ENCODE peak calls at places on chromosomes 7 and 10, in six cellular contexts. One of them, this sample, is unnamed.

GRCh38 chr10:24912214-24912613 is 40.2 kb downstream of the PRTFDC1 start:
- DNase-seq in tibial nerve: no peak
- DNase-seq in breast epithelium: no peak
- DNase-seq in GM23338: no peak
- DNase-seq in esophagus muscularis mucosa: no peak
- DNase-seq in naive thymus-derived CD4-positive, alpha-beta T cell: no peak
- DNase-seq in this sample: no peak

GRCh38 chr10:52653510-52653909 is 119.1 kb downstream of the MBL2 start:
- DNase-seq in tibial nerve: no peak
- DNase-seq in breast epithelium: no peak
- DNase-seq in GM23338: no peak
- DNase-seq in esophagus muscularis mucosa: no peak
- DNase-seq in naive thymus-derived CD4-positive, alpha-beta T cell: no peak
- DNase-seq in this sample: no peak

GRCh38 chr7:53458636-53459035 is 423.2 kb downstream of the POM121L12 start:
- DNase-seq in tibial nerve: no peak
- DNase-seq in breast epithelium: no peak
- DNase-seq in GM23338: no peak
- DNase-seq in esophagus muscularis mucosa: no peak
- DNase-seq in naive thymus-derived CD4-positive, alpha-beta T cell: no peak
- DNase-seq in this sample: no peak

GRCh38 chr7:31202801-31203200 is 137.7 kb downstream of the NEUROD6 start:
- DNase-seq in tibial nerve: no peak
- DNase-seq in breast epithelium: no peak
- DNase-seq in GM23338: no peak
- DNase-seq in esophagus muscularis mucosa: no peak
- DNase-seq in naive thymus-derived CD4-positive, alpha-beta T cell: no peak
- DNase-seq in this sample: no peak

GRCh38 chr10:110773693-110774068 is 98.0 kb upstream of the PDCD4 start:
- DNase-seq in tibial nerve: no peak
- DNase-seq in breast epithelium: no peak
- DNase-seq in GM23338: no peak
- DNase-seq in esophagus muscularis mucosa: no peak
- DNase-seq in naive thymus-derived CD4-positive, alpha-beta T cell: no peak
- DNase-seq in this sample: no peak

GRCh38 chr10:71888623-71889387 is 37.8 kb upstream of the PSAP start:
- DNase-seq in tibial nerve: peak; percentile 87
- DNase-seq in breast epithelium: peak; percentile 56
- DNase-seq in GM23338: peak; percentile 82
- DNase-seq in esophagus muscularis mucosa: peak; percentile 97
- DNase-seq in naive thymus-derived CD4-positive, alpha-beta T cell: peak; percentile 45
- DNase-seq in this sample: peak; percentile 31

GRCh38 chr10:17882557-17882956 is 69.2 kb upstream of the SLC39A12 start:
- DNase-seq in tibial nerve: peak; percentile 28
- DNase-seq in breast epithelium: no peak
- DNase-seq in GM23338: no peak
- DNase-seq in esophagus muscularis mucosa: no peak
- DNase-seq in naive thymus-derived CD4-positive, alpha-beta T cell: no peak
- DNase-seq in this sample: no peak

GRCh38 chr10:86749835-86750234 is 6.6 kb upstream of the BMPR1A start:
- DNase-seq in tibial nerve: no peak
- DNase-seq in breast epithelium: no peak
- DNase-seq in GM23338: no peak
- DNase-seq in esophagus muscularis mucosa: no peak
- DNase-seq in naive thymus-derived CD4-positive, alpha-beta T cell: no peak
- DNase-seq in this sample: no peak

GRCh38 chr10:88045544-88046415 is 182.4 kb downstream of the PTEN start:
- DNase-seq in tibial nerve: no peak
- DNase-seq in breast epithelium: no peak
- DNase-seq in GM23338: peak; percentile 24
- DNase-seq in esophagus muscularis mucosa: no peak
- DNase-seq in naive thymus-derived CD4-positive, alpha-beta T cell: no peak
- DNase-seq in this sample: no peak

GRCh38 chr10:123517376-123517775 is 148.8 kb upstream of the GPR26 start:
- DNase-seq in tibial nerve: no peak
- DNase-seq in breast epithelium: no peak
- DNase-seq in GM23338: no peak
- DNase-seq in esophagus muscularis mucosa: no peak
- DNase-seq in naive thymus-derived CD4-positive, alpha-beta T cell: no peak
- DNase-seq in this sample: no peak

GRCh38 chr7:47474937-47475879 is 106.7 kb downstream of the TNS3 start:
- DNase-seq in tibial nerve: peak; percentile 74
- DNase-seq in breast epithelium: peak; percentile 85
- DNase-seq in GM23338: peak; percentile 67
- DNase-seq in esophagus muscularis mucosa: no peak
- DNase-seq in naive thymus-derived CD4-positive, alpha-beta T cell: no peak
- DNase-seq in this sample: peak; percentile 94

GRCh38 chr10:23871211-23871610 is 337.7 kb upstream of the KIAA1217 start:
- DNase-seq in tibial nerve: no peak
- DNase-seq in breast epithelium: no peak
- DNase-seq in GM23338: peak; percentile 4
- DNase-seq in esophagus muscularis mucosa: no peak
- DNase-seq in naive thymus-derived CD4-positive, alpha-beta T cell: no peak
- DNase-seq in this sample: peak; percentile 47

GRCh38 chr10:23869548-23869947 is 339.4 kb upstream of the KIAA1217 start:
- DNase-seq in tibial nerve: no peak
- DNase-seq in breast epithelium: peak; percentile 57
- DNase-seq in GM23338: no peak
- DNase-seq in esophagus muscularis mucosa: no peak
- DNase-seq in naive thymus-derived CD4-positive, alpha-beta T cell: no peak
- DNase-seq in this sample: no peak

GRCh38 chr10:23870612-23871011 is 338.3 kb upstream of the KIAA1217 start:
- DNase-seq in tibial nerve: no peak
- DNase-seq in breast epithelium: no peak
- DNase-seq in GM23338: no peak
- DNase-seq in esophagus muscularis mucosa: no peak
- DNase-seq in naive thymus-derived CD4-positive, alpha-beta T cell: no peak
- DNase-seq in this sample: peak; percentile 18

GRCh38 chr10:23869996-23870395 is 338.9 kb upstream of the KIAA1217 start:
- DNase-seq in tibial nerve: no peak
- DNase-seq in breast epithelium: no peak
- DNase-seq in GM23338: no peak
- DNase-seq in esophagus muscularis mucosa: no peak
- DNase-seq in naive thymus-derived CD4-positive, alpha-beta T cell: no peak
- DNase-seq in this sample: no peak

GRCh38 chr10:23868121-23868520 is 340.8 kb upstream of the KIAA1217 start:
- DNase-seq in tibial nerve: no peak
- DNase-seq in breast epithelium: no peak
- DNase-seq in GM23338: no peak
- DNase-seq in esophagus muscularis mucosa: no peak
- DNase-seq in naive thymus-derived CD4-positive, alpha-beta T cell: no peak
- DNase-seq in this sample: no peak
- H3K4me3 ChIP-seq in tibial nerve: no peak overlapping the region
- H3K4me3 ChIP-seq in breast epithelium: no peak overlapping the region
- H3K4me3 ChIP-seq in GM23338: no peak overlapping the region
- H3K4me3 ChIP-seq in esophagus muscularis mucosa: no peak overlapping the region
- H3K4me3 ChIP-seq in naive thymus-derived CD4-positive, alpha-beta T cell: no peak overlapping the region
- H3K4me3 ChIP-seq in this sample: no peak overlapping the region

GRCh38 chr7:101169110-101169837 is 3.9 kb upstream of the VGF start:
- DNase-seq in tibial nerve: no peak
- DNase-seq in breast epithelium: no peak
- DNase-seq in GM23338: peak; percentile 48
- DNase-seq in esophagus muscularis mucosa: no peak
- DNase-seq in naive thymus-derived CD4-positive, alpha-beta T cell: no peak
- DNase-seq in this sample: no peak

GRCh38 chr7:101168412-101169049 is 3.2 kb upstream of the VGF start:
- DNase-seq in tibial nerve: no peak
- DNase-seq in breast epithelium: no peak
- DNase-seq in GM23338: peak; percentile 58
- DNase-seq in esophagus muscularis mucosa: no peak
- DNase-seq in naive thymus-derived CD4-positive, alpha-beta T cell: no peak
- DNase-seq in this sample: no peak

GRCh38 chr7:101166603-101166908 is 1.2 kb upstream of the VGF start:
- DNase-seq in tibial nerve: no peak
- DNase-seq in breast epithelium: no peak
- DNase-seq in GM23338: no peak
- DNase-seq in esophagus muscularis mucosa: no peak
- DNase-seq in naive thymus-derived CD4-positive, alpha-beta T cell: no peak
- DNase-seq in this sample: no peak

GRCh38 chr7:101166909-101167644 is 1.7 kb upstream of the VGF start:
- DNase-seq in tibial nerve: no peak
- DNase-seq in breast epithelium: no peak
- DNase-seq in GM23338: peak; percentile 98
- DNase-seq in esophagus muscularis mucosa: no peak
- DNase-seq in naive thymus-derived CD4-positive, alpha-beta T cell: no peak
- DNase-seq in this sample: no peak

GRCh38 chr7:101167645-101168411 is 2.5 kb upstream of the VGF start:
- DNase-seq in tibial nerve: no peak
- DNase-seq in breast epithelium: no peak
- DNase-seq in GM23338: no peak
- DNase-seq in esophagus muscularis mucosa: no peak
- DNase-seq in naive thymus-derived CD4-positive, alpha-beta T cell: no peak
- DNase-seq in this sample: no peak
- H3K4me3 ChIP-seq in tibial nerve: no peak overlapping the region
- H3K4me3 ChIP-seq in breast epithelium: no peak overlapping the region
- H3K4me3 ChIP-seq in GM23338: peak overlapping the region; percentile 76
- H3K4me3 ChIP-seq in esophagus muscularis mucosa: no peak overlapping the region
- H3K4me3 ChIP-seq in naive thymus-derived CD4-positive, alpha-beta T cell: no peak overlapping the region
- H3K4me3 ChIP-seq in this sample: no peak overlapping the region

DNA sequence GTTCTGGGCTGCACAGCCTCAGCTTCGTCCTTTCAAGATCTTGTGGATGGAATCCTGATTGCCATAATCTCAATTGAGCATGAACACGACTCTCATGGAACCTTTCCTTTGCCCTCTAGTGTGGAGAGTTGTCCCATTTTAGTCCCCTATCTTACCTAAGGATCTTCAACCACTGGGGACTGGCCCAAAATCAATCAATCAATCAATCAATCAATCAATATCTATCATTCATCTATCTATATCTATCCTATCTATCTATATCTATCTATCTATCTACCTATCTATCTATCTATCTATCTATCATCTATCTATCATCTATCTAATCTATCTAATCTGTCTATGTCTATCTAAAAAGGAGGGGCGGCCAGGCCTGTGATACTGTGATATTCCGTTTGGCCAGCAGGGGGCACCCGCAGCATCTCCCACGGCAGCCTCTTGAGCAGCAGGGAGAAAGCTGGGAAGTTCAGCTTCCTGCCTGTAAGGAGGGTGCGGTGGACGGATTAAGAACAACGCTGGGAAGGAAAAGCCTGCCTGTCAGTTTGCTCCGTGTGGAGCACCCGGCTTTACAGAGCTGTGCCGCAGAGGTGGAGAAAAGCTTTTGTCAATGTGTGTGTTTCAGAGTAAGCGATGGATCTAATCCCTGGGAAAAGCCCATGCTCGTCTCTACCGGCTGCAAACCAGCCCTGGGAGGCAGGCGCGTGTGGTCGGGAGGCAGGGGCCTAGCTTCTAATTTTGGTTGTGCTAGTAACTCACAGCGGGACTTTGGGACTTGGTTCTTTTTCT is 124.9 kb downstream of the SH2D4B start:
- DNase-seq in tibial nerve: peak; percentile 87
- DNase-seq in breast epithelium: peak; percentile 79
- DNase-seq in GM23338: peak; percentile 91
- DNase-seq in esophagus muscularis mucosa: no peak
- DNase-seq in naive thymus-derived CD4-positive, alpha-beta T cell: peak; percentile 56
- DNase-seq in this sample: peak; percentile 88
- H3K4me3 ChIP-seq in tibial nerve: no peak overlapping the region
- H3K4me3 ChIP-seq in breast epithelium: peak overlapping the region; percentile 8
- H3K4me3 ChIP-seq in GM23338: peak overlapping the region; percentile 45
- H3K4me3 ChIP-seq in esophagus muscularis mucosa: peak overlapping the region; percentile 45
- H3K4me3 ChIP-seq in naive thymus-derived CD4-positive, alpha-beta T cell: no peak overlapping the region
- H3K4me3 ChIP-seq in this sample: peak overlapping the region; percentile 23

DNA sequence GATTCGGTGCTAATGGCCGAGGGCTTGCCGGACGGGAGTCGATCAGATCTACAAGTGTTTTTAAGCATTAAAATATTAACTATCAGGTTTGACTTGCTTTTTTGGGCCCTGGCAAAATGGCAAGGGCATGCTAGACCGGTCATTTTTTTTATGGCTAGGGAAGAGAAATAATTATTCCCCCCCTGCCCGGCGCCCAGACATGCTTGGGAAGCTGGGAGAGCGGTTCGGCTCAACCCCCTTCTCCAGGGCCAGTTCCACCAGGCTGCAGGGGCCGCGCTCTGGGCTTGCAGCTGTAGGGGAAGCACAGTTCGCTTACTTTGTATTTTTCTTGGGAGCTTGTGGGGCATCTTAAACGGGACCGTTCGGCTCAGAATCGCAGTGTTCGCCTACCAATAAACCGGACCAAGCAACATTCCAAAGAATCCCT is 3.0 kb downstream of the TCF7L2 start:
- DNase-seq in tibial nerve: no peak
- DNase-seq in breast epithelium: no peak
- DNase-seq in GM23338: peak; percentile 60
- DNase-seq in esophagus muscularis mucosa: no peak
- DNase-seq in naive thymus-derived CD4-positive, alpha-beta T cell: no peak
- DNase-seq in this sample: peak; percentile 63
- H3K4me3 ChIP-seq in tibial nerve: peak overlapping the region; percentile 56
- H3K4me3 ChIP-seq in breast epithelium: peak overlapping the region; percentile 78
- H3K4me3 ChIP-seq in GM23338: peak overlapping the region; percentile 83
- H3K4me3 ChIP-seq in esophagus muscularis mucosa: peak overlapping the region; percentile 91
- H3K4me3 ChIP-seq in naive thymus-derived CD4-positive, alpha-beta T cell: no peak overlapping the region
- H3K4me3 ChIP-seq in this sample: peak overlapping the region; percentile 86

GRCh38 chr7:129205126-129205818 is 16.8 kb downstream of the SMO start:
- DNase-seq in tibial nerve: no peak
- DNase-seq in breast epithelium: no peak
- DNase-seq in GM23338: no peak
- DNase-seq in esophagus muscularis mucosa: no peak
- DNase-seq in naive thymus-derived CD4-positive, alpha-beta T cell: no peak
- DNase-seq in this sample: no peak

GRCh38 chr7:129193892-129194291 is 5.5 kb downstream of the SMO start:
- DNase-seq in tibial nerve: no peak
- DNase-seq in breast epithelium: no peak
- DNase-seq in GM23338: no peak
- DNase-seq in esophagus muscularis mucosa: no peak
- DNase-seq in naive thymus-derived CD4-positive, alpha-beta T cell: no peak
- DNase-seq in this sample: no peak

GRCh38 chr7:129202058-129202777 is 13.8 kb downstream of the SMO start:
- DNase-seq in tibial nerve: no peak
- DNase-seq in breast epithelium: no peak
- DNase-seq in GM23338: no peak
- DNase-seq in esophagus muscularis mucosa: no peak
- DNase-seq in naive thymus-derived CD4-positive, alpha-beta T cell: no peak
- DNase-seq in this sample: no peak

GRCh38 chr7:129203050-129203741 is 14.8 kb downstream of the SMO start:
- DNase-seq in tibial nerve: no peak
- DNase-seq in breast epithelium: no peak
- DNase-seq in GM23338: no peak
- DNase-seq in esophagus muscularis mucosa: no peak
- DNase-seq in naive thymus-derived CD4-positive, alpha-beta T cell: no peak
- DNase-seq in this sample: no peak

GRCh38 chr7:129199406-129199805 is 11.0 kb downstream of the SMO start:
- DNase-seq in tibial nerve: no peak
- DNase-seq in breast epithelium: no peak
- DNase-seq in GM23338: no peak
- DNase-seq in esophagus muscularis mucosa: no peak
- DNase-seq in naive thymus-derived CD4-positive, alpha-beta T cell: no peak
- DNase-seq in this sample: no peak
- H3K4me3 ChIP-seq in tibial nerve: no peak overlapping the region
- H3K4me3 ChIP-seq in breast epithelium: no peak overlapping the region
- H3K4me3 ChIP-seq in GM23338: no peak overlapping the region
- H3K4me3 ChIP-seq in esophagus muscularis mucosa: no peak overlapping the region
- H3K4me3 ChIP-seq in naive thymus-derived CD4-positive, alpha-beta T cell: no peak overlapping the region
- H3K4me3 ChIP-seq in this sample: no peak overlapping the region

GRCh38 chr7:141593134-141593533 is 41.9 kb downstream of the AGK start:
- DNase-seq in tibial nerve: no peak
- DNase-seq in breast epithelium: no peak
- DNase-seq in GM23338: no peak
- DNase-seq in esophagus muscularis mucosa: no peak
- DNase-seq in naive thymus-derived CD4-positive, alpha-beta T cell: no peak
- DNase-seq in this sample: no peak
- H3K4me3 ChIP-seq in tibial nerve: no peak overlapping the region
- H3K4me3 ChIP-seq in breast epithelium: no peak overlapping the region
- H3K4me3 ChIP-seq in GM23338: no peak overlapping the region
- H3K4me3 ChIP-seq in esophagus muscularis mucosa: no peak overlapping the region
- H3K4me3 ChIP-seq in naive thymus-derived CD4-positive, alpha-beta T cell: no peak overlapping the region
- H3K4me3 ChIP-seq in this sample: no peak overlapping the region